ENCODE peak calls at places on chromosomes 16 and 17, in seven cellular contexts. One of them, this sample, is unnamed.

GRCh38 chr17:81342700-81343070 is 47.6 kb upstream of the SLC38A10 start:
- DNase-seq in ovary: peak; percentile 33
- DNase-seq in GM12878: no peak
- DNase-seq in uterus: no peak
- DNase-seq in NB4: no peak
- DNase-seq in body of pancreas: peak; percentile 40
- DNase-seq in transverse colon: no peak
- DNase-seq in this sample: no peak

GRCh38 chr17:33049781-33050414 is 58.3 kb downstream of the SPACA3 start:
- DNase-seq in ovary: no peak
- DNase-seq in GM12878: no peak
- DNase-seq in uterus: peak; percentile 22
- DNase-seq in NB4: peak; percentile 46
- DNase-seq in body of pancreas: peak; percentile 69
- DNase-seq in transverse colon: peak; percentile 60
- DNase-seq in this sample: peak; percentile 26

GRCh38 chr17:2482218-2482617 is 29.5 kb downstream of the METTL16 start:
- DNase-seq in ovary: no peak
- DNase-seq in GM12878: no peak
- DNase-seq in uterus: no peak
- DNase-seq in NB4: no peak
- DNase-seq in body of pancreas: no peak
- DNase-seq in transverse colon: no peak
- DNase-seq in this sample: no peak

GRCh38 chr16:10871157-10871991 is 5.6 kb upstream of the CIITA start:
- DNase-seq in ovary: no peak
- DNase-seq in GM12878: peak; percentile 86
- DNase-seq in uterus: no peak
- DNase-seq in NB4: peak; percentile 93
- DNase-seq in body of pancreas: peak; percentile 95
- DNase-seq in transverse colon: peak; percentile 86
- DNase-seq in this sample: peak; percentile 84

GRCh38 chr16:55297062-55297909 is 26.7 kb upstream of the IRX6 start:
- DNase-seq in ovary: no peak
- DNase-seq in GM12878: no peak
- DNase-seq in uterus: no peak
- DNase-seq in NB4: no peak
- DNase-seq in body of pancreas: no peak
- DNase-seq in transverse colon: no peak
- DNase-seq in this sample: no peak

GRCh38 chr17:42274812-42275526 is 1.2 kb downstream of the STAT5B start:
- DNase-seq in ovary: no peak
- DNase-seq in GM12878: no peak
- DNase-seq in uterus: no peak
- DNase-seq in NB4: no peak
- DNase-seq in body of pancreas: no peak
- DNase-seq in transverse colon: no peak
- DNase-seq in this sample: no peak

GRCh38 chr17:45046536-45047125 is 4.8 kb downstream of the DCAKD start:
- DNase-seq in ovary: no peak
- DNase-seq in GM12878: peak; percentile 68
- DNase-seq in uterus: no peak
- DNase-seq in NB4: no peak
- DNase-seq in body of pancreas: no peak
- DNase-seq in transverse colon: no peak
- DNase-seq in this sample: no peak

GRCh38 chr17:32495347-32496253 is 8.8 kb downstream of the CDK5R1 start:
- DNase-seq in ovary: peak; percentile 78
- DNase-seq in GM12878: no peak
- DNase-seq in uterus: peak; percentile 43
- DNase-seq in NB4: no peak
- DNase-seq in body of pancreas: peak; percentile 41
- DNase-seq in transverse colon: no peak
- DNase-seq in this sample: no peak

GRCh38 chr17:21213491-21214014 is 408 bp downstream of the TMEM11 start:
- DNase-seq in ovary: no peak
- DNase-seq in GM12878: no peak
- DNase-seq in uterus: no peak
- DNase-seq in NB4: peak; percentile 81
- DNase-seq in body of pancreas: peak; percentile 51
- DNase-seq in transverse colon: peak; percentile 52
- DNase-seq in this sample: peak; percentile 42

GRCh38 chr17:40175928-40176327 is 1.3 kb upstream of the RAPGEFL1 start:
- DNase-seq in ovary: no peak
- DNase-seq in GM12878: no peak
- DNase-seq in uterus: no peak
- DNase-seq in NB4: no peak
- DNase-seq in body of pancreas: no peak
- DNase-seq in transverse colon: no peak
- DNase-seq in this sample: no peak

GRCh38 chr17:3693099-3693498 is 2.9 kb downstream of the P2RX5 start:
- DNase-seq in ovary: no peak
- DNase-seq in GM12878: no peak
- DNase-seq in uterus: no peak
- DNase-seq in NB4: no peak
- DNase-seq in body of pancreas: no peak
- DNase-seq in transverse colon: no peak
- DNase-seq in this sample: no peak

GRCh38 chr17:7294614-7295153 is at the start of gene YBX2:
- DNase-seq in ovary: no peak
- DNase-seq in GM12878: no peak
- DNase-seq in uterus: peak; percentile 61
- DNase-seq in NB4: peak; percentile 59
- DNase-seq in body of pancreas: peak; percentile 86
- DNase-seq in transverse colon: peak; percentile 96
- DNase-seq in this sample: no peak

GRCh38 chr16:67482260-67482924 is 955 bp downstream of the AGRP start:
- DNase-seq in ovary: no peak
- DNase-seq in GM12878: no peak
- DNase-seq in uterus: no peak
- DNase-seq in NB4: no peak
- DNase-seq in body of pancreas: no peak
- DNase-seq in transverse colon: peak; percentile 21
- DNase-seq in this sample: no peak

GRCh38 chr16:67483731-67484525 is 581 bp upstream of the AGRP start:
- DNase-seq in ovary: peak; percentile 47
- DNase-seq in GM12878: no peak
- DNase-seq in uterus: no peak
- DNase-seq in NB4: no peak
- DNase-seq in body of pancreas: no peak
- DNase-seq in transverse colon: no peak
- DNase-seq in this sample: no peak

GRCh38 chr16:67481561-67482259 is 753 bp upstream of the ATP6V0D1 start:
- DNase-seq in ovary: peak; percentile 67
- DNase-seq in GM12878: no peak
- DNase-seq in uterus: peak; percentile 59
- DNase-seq in NB4: peak; percentile 28
- DNase-seq in body of pancreas: peak; percentile 57
- DNase-seq in transverse colon: peak; percentile 70
- DNase-seq in this sample: no peak

GRCh38 chr16:67480833-67481560 is at the start of gene ATP6V0D1:
- DNase-seq in ovary: peak; percentile 98
- DNase-seq in GM12878: peak; percentile 94
- DNase-seq in uterus: peak; percentile 100
- DNase-seq in NB4: peak; percentile 99
- DNase-seq in body of pancreas: peak; percentile 99
- DNase-seq in transverse colon: peak; percentile 100
- DNase-seq in this sample: peak; percentile 88

DNA sequence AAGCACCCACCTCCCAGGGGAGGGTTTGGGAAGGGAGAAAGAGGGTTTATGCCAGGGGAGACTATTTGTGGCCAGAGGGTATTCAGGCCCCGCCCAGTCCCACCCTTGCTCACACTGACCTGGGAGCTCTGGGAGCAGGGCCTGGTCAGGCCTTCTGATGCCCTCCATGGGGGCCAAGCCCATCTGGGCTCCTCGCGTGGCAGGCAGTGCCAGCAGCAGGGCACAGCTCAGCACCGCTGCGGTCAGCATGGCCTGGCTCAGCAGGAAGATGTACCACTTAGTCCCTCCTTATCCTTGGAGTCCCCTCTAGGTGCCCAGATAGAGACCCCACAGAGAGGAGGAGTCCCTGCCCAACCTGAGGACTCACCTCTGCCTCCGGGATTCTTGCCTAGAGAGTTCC is at the start of gene AGRP:
- DNase-seq in ovary: no peak
- DNase-seq in GM12878: no peak
- DNase-seq in uterus: no peak
- DNase-seq in NB4: no peak
- DNase-seq in body of pancreas: no peak
- DNase-seq in transverse colon: no peak
- DNase-seq in this sample: no peak
- TF ChIP-seq POLR2A in ovary: no peak
- TF ChIP-seq POLR2A in GM12878: no peak
- TF ChIP-seq POLR2A in uterus: no peak
- TF ChIP-seq POLR2A in NB4: no peak
- TF ChIP-seq POLR2A in body of pancreas: no peak
- TF ChIP-seq POLR2A in transverse colon: no peak
- TF ChIP-seq POLR2A in this sample: no peak

DNA sequence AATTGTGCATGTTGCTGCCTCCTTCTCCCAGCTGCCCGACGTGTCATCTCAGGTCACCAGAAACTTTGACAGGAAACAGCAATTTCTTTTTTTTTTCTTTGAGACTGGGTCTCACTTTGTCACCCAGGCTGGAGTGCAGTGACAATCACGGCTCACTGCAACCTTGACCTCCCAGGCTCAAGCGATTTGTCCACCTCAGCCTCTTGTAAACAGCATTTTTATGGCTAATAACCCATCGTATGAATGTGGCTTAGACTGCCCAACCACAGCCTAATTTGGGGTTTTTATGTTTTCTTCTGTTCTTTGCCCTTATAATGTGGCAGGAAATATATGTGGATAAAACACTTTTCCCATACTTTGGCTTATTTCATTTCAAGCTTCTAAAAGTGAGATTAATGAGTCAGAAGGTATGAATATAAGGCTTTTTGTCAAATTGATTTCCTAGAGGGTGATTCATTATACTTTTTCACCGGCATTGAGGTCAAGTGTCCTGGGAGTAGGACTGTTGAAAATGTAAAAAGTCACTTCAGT is 31.0 kb upstream of the SLC5A10 start:
- DNase-seq in ovary: no peak
- DNase-seq in GM12878: peak; percentile 66
- DNase-seq in uterus: no peak
- DNase-seq in NB4: no peak
- DNase-seq in body of pancreas: no peak
- DNase-seq in transverse colon: peak; percentile 15
- DNase-seq in this sample: no peak
- TF ChIP-seq POLR2A in ovary: no peak
- TF ChIP-seq POLR2A in GM12878: no peak
- TF ChIP-seq POLR2A in uterus: no peak
- TF ChIP-seq POLR2A in NB4: no peak
- TF ChIP-seq POLR2A in body of pancreas: no peak
- TF ChIP-seq POLR2A in transverse colon: no peak
- TF ChIP-seq POLR2A in this sample: no peak

DNA sequence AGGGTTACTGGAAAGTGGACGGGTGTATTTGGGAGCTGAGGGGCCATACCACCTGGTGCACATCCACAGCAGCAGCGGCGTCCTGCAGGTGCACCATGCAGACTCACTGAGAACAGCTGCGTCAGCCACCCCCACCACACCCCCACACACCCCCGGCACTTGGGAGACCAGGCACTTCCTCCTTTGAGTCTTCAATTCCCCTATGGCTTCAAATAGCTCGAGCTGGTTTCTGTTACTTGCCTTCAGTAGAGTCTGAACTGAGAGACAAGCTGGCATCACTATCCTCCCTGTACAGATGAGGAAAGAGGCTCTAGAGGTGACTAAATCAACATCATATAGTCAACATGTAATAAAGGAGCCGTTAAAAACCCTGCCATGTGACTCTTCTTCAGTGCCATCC is 15.4 kb downstream of the CUEDC1 start:
- DNase-seq in ovary: no peak
- DNase-seq in GM12878: peak; percentile 75
- DNase-seq in uterus: no peak
- DNase-seq in NB4: peak; percentile 91
- DNase-seq in body of pancreas: peak; percentile 35
- DNase-seq in transverse colon: peak; percentile 66
- DNase-seq in this sample: no peak
- TF ChIP-seq POLR2A in ovary: no peak
- TF ChIP-seq POLR2A in GM12878: no peak
- TF ChIP-seq POLR2A in uterus: no peak
- TF ChIP-seq POLR2A in NB4: no peak
- TF ChIP-seq POLR2A in body of pancreas: no peak
- TF ChIP-seq POLR2A in transverse colon: no peak
- TF ChIP-seq POLR2A in this sample: no peak

GRCh38 chr16:22374311-22375116 is at the start of gene CDR2:
- DNase-seq in ovary: peak; percentile 98
- DNase-seq in GM12878: peak; percentile 81
- DNase-seq in uterus: peak; percentile 99
- DNase-seq in NB4: peak; percentile 96
- DNase-seq in body of pancreas: peak; percentile 99
- DNase-seq in transverse colon: peak; percentile 99
- DNase-seq in this sample: peak; percentile 97
- TF ChIP-seq POLR2A in ovary: peak; percentile 78
- TF ChIP-seq POLR2A in GM12878: peak; percentile 97
- TF ChIP-seq POLR2A in uterus: peak; percentile 94
- TF ChIP-seq POLR2A in NB4: peak; percentile 66
- TF ChIP-seq POLR2A in body of pancreas: peak; percentile 85
- TF ChIP-seq POLR2A in transverse colon: peak; percentile 86
- TF ChIP-seq POLR2A in this sample: peak; percentile 74

GRCh38 chr16:81446318-81447275 is 2.0 kb downstream of the CMIP start:
- DNase-seq in ovary: no peak
- DNase-seq in GM12878: no peak
- DNase-seq in uterus: no peak
- DNase-seq in NB4: peak; percentile 44
- DNase-seq in body of pancreas: peak; percentile 76
- DNase-seq in transverse colon: peak; percentile 61
- DNase-seq in this sample: no peak
- TF ChIP-seq POLR2A in ovary: no peak
- TF ChIP-seq POLR2A in GM12878: no peak
- TF ChIP-seq POLR2A in uterus: no peak
- TF ChIP-seq POLR2A in NB4: no peak
- TF ChIP-seq POLR2A in body of pancreas: peak; percentile 36
- TF ChIP-seq POLR2A in transverse colon: peak; percentile 53
- TF ChIP-seq POLR2A in this sample: no peak

GRCh38 chr17:50177983-50178834 is 12.4 kb downstream of the SGCA start:
- DNase-seq in ovary: peak; percentile 79
- DNase-seq in GM12878: no peak
- DNase-seq in uterus: peak; percentile 70
- DNase-seq in NB4: peak; percentile 52
- DNase-seq in body of pancreas: peak; percentile 86
- DNase-seq in transverse colon: peak; percentile 79
- DNase-seq in this sample: peak; percentile 97
- TF ChIP-seq POLR2A in ovary: no peak
- TF ChIP-seq POLR2A in GM12878: no peak
- TF ChIP-seq POLR2A in uterus: no peak
- TF ChIP-seq POLR2A in NB4: no peak
- TF ChIP-seq POLR2A in body of pancreas: peak; percentile 38
- TF ChIP-seq POLR2A in transverse colon: no peak
- TF ChIP-seq POLR2A in this sample: peak; percentile 61

DNA sequence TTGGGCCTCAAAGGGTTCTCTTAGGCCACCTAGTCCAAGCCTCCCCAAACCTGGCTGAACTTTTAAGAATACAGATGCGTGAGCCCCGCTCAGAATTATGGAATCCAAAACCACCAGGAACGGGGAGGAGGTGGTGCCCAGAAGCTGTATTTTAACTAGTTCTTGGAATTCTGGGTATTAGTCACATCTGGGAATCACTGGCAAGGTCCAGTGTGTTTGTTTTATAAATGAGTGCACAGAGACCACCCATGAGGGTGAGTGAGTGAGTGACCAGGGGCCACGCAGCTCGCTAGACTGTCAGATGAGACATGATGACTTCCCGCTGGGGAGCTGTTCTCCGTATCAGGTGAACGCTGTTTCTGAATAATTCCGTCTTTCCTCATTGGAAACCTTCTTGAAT is 14.2 kb downstream of the KLHL36 start:
- DNase-seq in ovary: no peak
- DNase-seq in GM12878: no peak
- DNase-seq in uterus: no peak
- DNase-seq in NB4: no peak
- DNase-seq in body of pancreas: no peak
- DNase-seq in transverse colon: no peak
- DNase-seq in this sample: no peak
- TF ChIP-seq POLR2A in ovary: no peak
- TF ChIP-seq POLR2A in GM12878: no peak
- TF ChIP-seq POLR2A in uterus: no peak
- TF ChIP-seq POLR2A in NB4: no peak
- TF ChIP-seq POLR2A in body of pancreas: no peak
- TF ChIP-seq POLR2A in transverse colon: no peak
- TF ChIP-seq POLR2A in this sample: no peak